ENCODE peak calls at places on chromosomes 7 and 10, in seven cellular contexts. R is PC-3; K is substantia nigra; S is stimulated activated CD8-positive, alpha-beta memory T cell treated with anti-CD3 and anti-CD28 coated beads, Interleukin-12 subunit alpha, Interleukin-12 subunit beta, amount 100 ng/mL, for 4 hours; J is sigmoid colon; U is posterior cingulate gyrus; D is esophagus squamous epithelium. T is an unnamed sample.

GRCh38 chr7:114820993-114821945 is 100.6 kb upstream of the MDFIC start:
- DNase-seq in R (no peak), D (no peak), K (no peak), J (no peak), S (no peak), U (no peak), T (no peak)

GRCh38 chr10:127983701-127984100 is 76.8 kb downstream of the PTPRE start:
- DNase-seq in J (peak), U (no peak), S (no peak), K (no peak), D (no peak), R (no peak), T (no peak)

GRCh38 chr10:31745612-31746376 is 182.8 kb downstream of the ARHGAP12 start:
- DNase-seq in K (no peak), J (no peak), D (no peak), U (no peak), S (no peak), R (peak), T (peak)

GRCh38 chr7:16644624-16644986 is 949 bp downstream of the ANKMY2 start:
- DNase-seq in D (no peak), R (peak), K (no peak), S (peak), J (peak), U (peak), T (no peak)

GRCh38 chr10:65166272-65166671 is 1645.1 kb downstream of the REEP3 start:
- DNase-seq in K (no peak), S (no peak), D (no peak), J (no peak), U (no peak), R (no peak), T (no peak)

GRCh38 chr10:17609523-17610079 is 7.6 kb downstream of the HACD1 start:
- DNase-seq in U (no peak), S (no peak), K (no peak), R (no peak), D (no peak), J (no peak), T (no peak)

GRCh38 chr7:75819711-75820110 is 6.1 kb upstream of the CCL24 start:
- DNase-seq in D (no peak), R (no peak), K (no peak), S (no peak), U (no peak), J (no peak), T (no peak)

GRCh38 chr7:129840757-129841156 is 112.0 kb downstream of the UBE2H start:
- DNase-seq in R (no peak), K (no peak), U (no peak), S (no peak), J (no peak), D (no peak), T (no peak)

GRCh38 chr10:7457478-7458316 is 46.9 kb upstream of the SFMBT2 start:
- DNase-seq in R (no peak), K (no peak), D (no peak), J (no peak), S (no peak), U (no peak), T (no peak)

GRCh38 chr10:87093461-87094372 is 926 bp downstream of the GLUD1 start:
- DNase-seq in R (peak), D (peak), K (no peak), U (peak), J (peak), S (peak), T (no peak)

GRCh38 chr10:127196227-127196954 is at the start of gene INSYN2A:
- DNase-seq in D (no peak), K (no peak), S (no peak), R (peak), J (no peak), U (peak), T (no peak)

GRCh38 chr10:109934958-109935793 is 11.9 kb upstream of the XPNPEP1 start:
- DNase-seq in S (no peak), D (no peak), U (no peak), K (no peak), R (peak), J (no peak), T (no peak)

GRCh38 chr10:30073045-30073766 is 13.8 kb upstream of the JCAD start:
- DNase-seq in U (no peak), J (no peak), R (no peak), S (no peak), K (no peak), D (no peak), T (no peak)

GRCh38 chr10:123999956-124000615 is 93.3 kb downstream of the CHST15 start:
- DNase-seq in J (no peak), S (no peak), U (no peak), R (no peak), K (no peak), D (no peak), T (no peak)

GRCh38 chr10:19828278-19829049 is 12.2 kb downstream of the PLXDC2 start:
- DNase-seq in K (no peak), R (no peak), S (no peak), U (no peak), D (no peak), J (peak), T (no peak)

GRCh38 chr7:102024769-102025391 is 207.5 kb downstream of the CUX1 start:
- DNase-seq in J (no peak), R (no peak), K (no peak), U (no peak), S (no peak), D (no peak), T (no peak)

GRCh38 chr7:107856806-107857540 is 34.0 kb upstream of the DLD start:
- DNase-seq in R (no peak), K (no peak), U (no peak), S (no peak), D (no peak), J (no peak), T (no peak)

GRCh38 chr10:125742465-125742864 is 23.0 kb downstream of the EDRF1 start:
- DNase-seq in R (peak), D (no peak), J (no peak), U (no peak), S (no peak), K (no peak), T (no peak)

GRCh38 chr10:126551197-126551596 is 119.3 kb downstream of the C10orf90 start:
- DNase-seq in R (no peak), U (no peak), K (no peak), J (no peak), S (no peak), D (no peak), T (no peak)

GRCh38 chr7:13920053-13920697 is 69.3 kb downstream of the ETV1 start:
- DNase-seq in J (no peak), K (no peak), U (no peak), D (no peak), S (no peak), R (peak), T (peak)

GRCh38 chr7:140646931-140647647 is 6.5 kb upstream of the DENND2A start:
- DNase-seq in R (no peak), U (no peak), S (no peak), J (peak), D (no peak), K (no peak), T (no peak)

GRCh38 chr10:86968271-86968993 is at the start of gene ADIRF:
- DNase-seq in S (no peak), U (no peak), K (no peak), R (peak), D (no peak), J (peak), T (no peak)

GRCh38 chr7:51797371-51797770 is 480.8 kb upstream of the COBL start:
- DNase-seq in J (no peak), S (no peak), D (no peak), U (no peak), K (no peak), R (no peak), T (no peak)

GRCh38 chr10:15515207-15515606 is 144.1 kb upstream of the FAM171A1 start:
- DNase-seq in S (no peak), R (no peak), K (no peak), D (no peak), J (no peak), U (no peak), T (no peak)

GRCh38 chr10:68796609-68797008 is 30.7 kb upstream of the STOX1 start:
- DNase-seq in R (peak), U (no peak), S (no peak), D (no peak), K (no peak), J (no peak), T (peak)

GRCh38 chr7:13117103-13117502 is 429.7 kb downstream of the ARL4A start:
- DNase-seq in R (peak), D (no peak), K (no peak), J (no peak), S (no peak), U (no peak), T (no peak)

GRCh38 chr7:149882264-149883048 is 8.7 kb downstream of the ATP6V0E2 start:
- DNase-seq in S (no peak), J (peak), U (no peak), D (no peak), R (no peak), K (no peak), T (no peak)

GRCh38 chr7:31129067-31129466 is 77.0 kb downstream of the ADCYAP1R1 start:
- DNase-seq in J (no peak), U (no peak), K (no peak), R (peak), D (no peak), S (no peak), T (no peak)

GRCh38 chr7:158413962-158414961 is 173.4 kb downstream of the PTPRN2 start:
- DNase-seq in J (no peak), U (peak), D (no peak), S (no peak), R (no peak), K (peak), T (peak)

GRCh38 chr7:100692578-100692961 is 1.5 kb downstream of the GIGYF1 start:
- DNase-seq in U (no peak), S (no peak), R (no peak), K (no peak), D (no peak), J (no peak), T (no peak)

GRCh38 chr7:150435390-150436073 is 14.9 kb upstream of the GIMAP8 start:
- DNase-seq in U (no peak), S (no peak), R (no peak), D (no peak), K (no peak), J (no peak), T (no peak)

GRCh38 chr7:88789480-88790064 is 6.0 kb downstream of the TEX47 start:
- DNase-seq in J (no peak), D (no peak), R (peak), S (no peak), U (no peak), K (no peak), T (no peak)

T was measured in epithelial cell of prostate.